ENCODE peak calls at places on chromosomes 16 and 17, in four cellular contexts. One of them, this sample, is unnamed.

GRCh38 chr17:29070308-29070707 is 27.4 kb downstream of the PIPOX start:
- DNase-seq in K562: no peak
- DNase-seq in GM12878: no peak
- DNase-seq in HCT116: no peak
- DNase-seq in this sample: no peak

GRCh38 chr17:63609820-63610573 is 9.3 kb downstream of the TACO1 start:
- DNase-seq in GM12878: no peak
- DNase-seq in HCT116: no peak
- DNase-seq in K562: no peak
- DNase-seq in this sample: no peak

GRCh38 chr16:10938844-10939648 is 3.2 kb downstream of the DEXI start:
- DNase-seq in HCT116: no peak
- DNase-seq in GM12878: no peak
- DNase-seq in K562: peak; percentile 49
- DNase-seq in this sample: no peak

GRCh38 chr17:11935734-11936406 is 61.4 kb downstream of the ZNF18 start:
- DNase-seq in K562: peak; percentile 74
- DNase-seq in HCT116: peak; percentile 43
- DNase-seq in GM12878: no peak
- DNase-seq in this sample: peak; percentile 48

GRCh38 chr16:17471745-17472075 is 950 bp upstream of the XYLT1 start:
- DNase-seq in GM12878: no peak
- DNase-seq in K562: no peak
- DNase-seq in HCT116: no peak
- DNase-seq in this sample: no peak

GRCh38 chr17:59733697-59734096 is 26.2 kb downstream of the VMP1 start:
- DNase-seq in K562: no peak
- DNase-seq in HCT116: no peak
- DNase-seq in GM12878: no peak
- DNase-seq in this sample: no peak

GRCh38 chr16:87233928-87234327 is 83.3 kb downstream of the C16orf95 start:
- DNase-seq in GM12878: no peak
- DNase-seq in K562: peak; percentile 25
- DNase-seq in HCT116: no peak
- DNase-seq in this sample: no peak

GRCh38 chr17:77628035-77628434 is 330.5 kb upstream of the TNRC6C start:
- DNase-seq in HCT116: no peak
- DNase-seq in K562: no peak
- DNase-seq in GM12878: no peak
- DNase-seq in this sample: no peak

GRCh38 chr16:69187891-69188451 is 1.0 kb downstream of the SNTB2 start:
- DNase-seq in K562: peak; percentile 40
- DNase-seq in HCT116: no peak
- DNase-seq in GM12878: no peak
- DNase-seq in this sample: peak; percentile 11

GRCh38 chr17:62781356-62781755 is 26.8 kb downstream of the MARCHF10 start:
- DNase-seq in K562: no peak
- DNase-seq in HCT116: no peak
- DNase-seq in GM12878: no peak
- DNase-seq in this sample: no peak

GRCh38 chr16:57054771-57055170 is 37.6 kb upstream of the CPNE2 start:
- DNase-seq in HCT116: no peak
- DNase-seq in GM12878: no peak
- DNase-seq in K562: no peak
- DNase-seq in this sample: no peak

GRCh38 chr16:89722392-89723278 is 1.3 kb downstream of the ZNF276 start:
- DNase-seq in K562: peak; percentile 77
- DNase-seq in GM12878: no peak
- DNase-seq in HCT116: peak; percentile 56
- DNase-seq in this sample: no peak

GRCh38 chr16:11583889-11584565 is 2.7 kb downstream of the LITAF start:
- DNase-seq in GM12878: no peak
- DNase-seq in HCT116: no peak
- DNase-seq in K562: no peak
- DNase-seq in this sample: no peak

GRCh38 chr16:11689031-11689840 is 21.0 kb downstream of the SNN start:
- DNase-seq in K562: no peak
- DNase-seq in GM12878: peak; percentile 89
- DNase-seq in HCT116: no peak
- DNase-seq in this sample: no peak

GRCh38 chr17:28716740-28717577 is 709 bp downstream of the RAB34 start:
- DNase-seq in K562: no peak
- DNase-seq in HCT116: no peak
- DNase-seq in GM12878: no peak
- DNase-seq in this sample: no peak

GRCh38 chr16:84737658-84738057 is 37.9 kb downstream of the USP10 start:
- DNase-seq in K562: no peak
- DNase-seq in HCT116: no peak
- DNase-seq in GM12878: no peak
- DNase-seq in this sample: no peak

GRCh38 chr17:77933777-77934398 is 24.6 kb upstream of the TNRC6C start:
- DNase-seq in K562: no peak
- DNase-seq in HCT116: no peak
- DNase-seq in GM12878: no peak
- DNase-seq in this sample: peak; percentile 63

GRCh38 chr17:47869114-47869513 is 18.2 kb upstream of the SP6 start:
- DNase-seq in K562: no peak
- DNase-seq in GM12878: no peak
- DNase-seq in HCT116: no peak
- DNase-seq in this sample: no peak

DNA sequence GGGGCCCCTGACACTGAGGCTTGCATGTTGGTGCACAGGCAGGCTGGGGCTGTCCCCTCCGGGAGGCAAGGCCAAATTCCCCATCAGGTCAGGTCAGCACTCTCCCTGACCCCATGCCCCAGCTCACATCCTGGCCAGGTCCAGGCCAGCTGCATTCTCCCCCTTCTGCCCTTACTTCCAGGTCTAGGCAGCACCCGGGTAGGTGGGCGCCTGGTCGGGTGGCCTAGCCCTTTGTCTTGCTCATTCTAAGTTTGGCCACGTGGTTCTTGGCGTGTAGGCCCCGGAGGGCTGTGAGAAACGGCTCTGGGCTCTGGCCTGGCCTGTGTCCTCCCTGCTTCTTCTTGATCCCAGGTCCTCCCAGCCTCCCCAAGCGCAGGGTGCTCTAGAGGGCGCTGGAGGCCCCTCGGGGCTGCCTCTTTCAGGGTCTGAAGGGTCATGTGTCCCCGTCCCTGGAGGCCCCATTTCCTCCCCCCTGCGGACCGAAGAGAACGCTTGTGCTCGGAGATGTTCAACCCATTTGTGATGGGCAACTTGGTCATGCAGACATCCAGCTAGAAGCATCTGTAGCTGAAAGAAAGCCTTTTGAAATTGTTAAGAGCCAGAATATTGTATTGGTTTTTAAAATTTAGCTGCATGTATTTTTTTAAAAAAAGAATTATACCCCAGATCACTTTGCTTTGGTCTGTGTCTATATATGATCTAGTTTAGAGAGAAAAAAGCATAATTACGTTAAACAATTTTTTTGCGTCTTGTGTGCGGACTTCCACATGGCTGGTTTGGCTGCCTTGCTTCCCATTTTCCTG is 6.7 kb downstream of the BAHCC1 start:
- DNase-seq in GM12878: no peak
- DNase-seq in K562: peak; percentile 82
- DNase-seq in HCT116: no peak
- DNase-seq in this sample: no peak
- TF ChIP-seq YY1 in GM12878: no peak
- TF ChIP-seq YY1 in K562: no peak
- TF ChIP-seq YY1 in HCT116: no peak
- TF ChIP-seq YY1 in this sample: no peak

DNA sequence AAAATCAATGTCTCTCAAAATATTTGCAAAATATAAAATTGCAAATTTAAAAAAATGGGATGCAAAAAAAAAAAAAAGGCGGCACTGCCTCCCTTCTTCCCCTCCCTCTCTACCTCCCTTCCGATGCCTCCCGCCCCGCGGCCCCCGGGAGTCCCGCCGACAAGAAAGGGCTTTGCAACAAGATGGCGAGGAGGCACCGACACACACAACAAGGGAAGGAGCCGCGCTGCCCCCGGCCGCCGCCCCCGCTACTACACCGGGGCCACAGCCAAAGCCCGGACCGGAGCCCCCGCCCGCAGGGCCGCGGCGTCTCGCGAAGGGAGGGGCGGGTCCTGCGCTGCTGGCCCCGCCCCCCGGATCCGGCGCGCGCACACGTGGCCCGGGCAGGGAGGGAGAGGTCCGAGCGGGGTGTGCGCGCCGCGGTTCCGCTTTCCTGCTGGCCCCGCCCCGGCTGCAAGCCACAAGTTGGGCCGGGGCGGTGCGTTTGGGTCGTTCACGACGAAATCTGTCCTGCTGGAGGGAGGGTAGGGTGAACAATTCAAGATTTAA is at the start of gene MNT:
- DNase-seq in HCT116: peak; percentile 82
- DNase-seq in GM12878: no peak
- DNase-seq in K562: peak; percentile 89
- DNase-seq in this sample: peak; percentile 76
- TF ChIP-seq ZNF274 in HCT116: no peak
- TF ChIP-seq ZNF274 in GM12878: no peak
- TF ChIP-seq ZNF274 in K562: no peak
- TF ChIP-seq ZNF274 in this sample: no peak

GRCh38 chr16:2814757-2815298 is 2.2 kb upstream of the PRSS21 start:
- DNase-seq in GM12878: no peak
- DNase-seq in K562: no peak
- DNase-seq in HCT116: no peak
- DNase-seq in this sample: no peak

GRCh38 chr16:2817496-2818277 is 650 bp downstream of the PRSS21 start:
- DNase-seq in GM12878: no peak
- DNase-seq in K562: no peak
- DNase-seq in HCT116: no peak
- DNase-seq in this sample: no peak

GRCh38 chr16:2815299-2815771 is 1.7 kb upstream of the PRSS21 start:
- DNase-seq in GM12878: no peak
- DNase-seq in HCT116: no peak
- DNase-seq in K562: no peak
- DNase-seq in this sample: no peak

GRCh38 chr16:2818278-2818876 is 1.3 kb downstream of the PRSS21 start:
- DNase-seq in GM12878: no peak
- DNase-seq in K562: no peak
- DNase-seq in HCT116: no peak
- DNase-seq in this sample: no peak

GRCh38 chr16:2816751-2817495 is at the start of gene PRSS21:
- DNase-seq in K562: peak; percentile 78
- DNase-seq in HCT116: no peak
- DNase-seq in GM12878: no peak
- DNase-seq in this sample: no peak
- TF ChIP-seq YY1 in K562: no peak
- TF ChIP-seq YY1 in HCT116: no peak
- TF ChIP-seq YY1 in GM12878: peak; percentile 44
- TF ChIP-seq YY1 in this sample: no peak

DNA sequence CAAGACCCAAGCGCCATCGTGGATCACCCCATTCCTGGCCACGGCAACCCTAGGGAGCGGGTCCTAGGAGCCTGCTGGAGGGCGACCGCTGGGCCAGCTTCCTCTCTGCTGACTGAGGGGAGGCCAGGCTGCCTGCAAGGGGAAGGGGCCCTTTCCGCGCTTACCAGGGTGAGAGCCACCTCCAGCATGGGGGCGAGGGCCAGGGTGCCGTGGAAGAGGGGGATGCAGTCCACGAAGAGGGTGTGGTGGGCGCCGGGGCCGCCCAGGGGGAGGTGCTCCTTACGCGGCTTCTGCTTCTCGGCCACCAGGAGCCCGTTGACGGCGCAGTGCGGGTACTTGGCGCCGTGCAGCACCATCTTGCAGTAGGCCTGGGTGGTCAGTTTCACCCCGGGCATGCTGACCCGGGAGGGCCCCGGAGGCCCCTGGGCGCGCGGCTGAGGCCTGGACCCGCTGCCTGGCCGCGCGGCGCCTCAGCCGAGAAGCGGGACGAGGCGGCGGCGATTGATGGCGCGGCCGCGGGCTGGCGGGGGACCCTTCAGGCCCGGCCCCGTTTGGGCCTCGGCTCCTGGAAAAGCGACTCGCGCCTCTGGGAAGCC is 345 bp downstream of the EMC8 start:
- DNase-seq in GM12878: no peak
- DNase-seq in HCT116: no peak
- DNase-seq in K562: peak; percentile 53
- DNase-seq in this sample: no peak
- TF ChIP-seq ZNF274 in GM12878: no peak
- TF ChIP-seq ZNF274 in HCT116: no peak
- TF ChIP-seq ZNF274 in K562: no peak
- TF ChIP-seq ZNF274 in this sample: no peak

GRCh38 chr17:67198131-67198530 is 46.9 kb downstream of the HELZ start:
- DNase-seq in HCT116: no peak
- DNase-seq in K562: no peak
- DNase-seq in GM12878: no peak
- DNase-seq in this sample: no peak

GRCh38 chr17:67196422-67196821 is 48.6 kb downstream of the HELZ start:
- DNase-seq in GM12878: no peak
- DNase-seq in HCT116: no peak
- DNase-seq in K562: no peak
- DNase-seq in this sample: no peak

GRCh38 chr17:67194134-67194533 is 50.9 kb downstream of the HELZ start:
- DNase-seq in GM12878: no peak
- DNase-seq in HCT116: no peak
- DNase-seq in K562: no peak
- DNase-seq in this sample: no peak
- TF ChIP-seq YY1 in GM12878: no peak
- TF ChIP-seq YY1 in HCT116: no peak
- TF ChIP-seq YY1 in K562: no peak
- TF ChIP-seq YY1 in this sample: no peak

GRCh38 chr17:5785343-5785742 is 201.0 kb upstream of the NLRP1 start:
- DNase-seq in K562: no peak
- DNase-seq in GM12878: peak; percentile 33
- DNase-seq in HCT116: no peak
- DNase-seq in this sample: no peak
- TF ChIP-seq ZNF274 in K562: no peak
- TF ChIP-seq ZNF274 in GM12878: no peak
- TF ChIP-seq ZNF274 in HCT116: no peak
- TF ChIP-seq ZNF274 in this sample: no peak

GRCh38 chr17:81902023-81902652 is at the start of gene NPB:
- DNase-seq in K562: peak; percentile 73
- DNase-seq in HCT116: no peak
- DNase-seq in GM12878: no peak
- DNase-seq in this sample: no peak
- TF ChIP-seq YY1 in K562: no peak
- TF ChIP-seq YY1 in HCT116: no peak
- TF ChIP-seq YY1 in GM12878: no peak
- TF ChIP-seq YY1 in this sample: no peak